ENCODE peak calls at places on chromosomes 7 and 10, in five cellular contexts. One of them, this sample, is unnamed.

GRCh38 chr7:37352974-37353948 is 95.4 kb downstream of the ELMO1 start:
- DNase-seq in activated gamma-delta T cell treated with Interleukin-2 at 50 U/mL for 16 hours: peak; percentile 63
- DNase-seq in stimulated activated CD8-positive, alpha-beta memory T cell treated with anti-CD3 and anti-CD28 coated beads, Interleukin-2, amount 100 ng/mL, for 48 hours: peak; percentile 42
- DNase-seq in substantia nigra: no peak
- DNase-seq in ovary: no peak
- DNase-seq in this sample: no peak

GRCh38 chr10:18079665-18080295 is 60.4 kb upstream of the CACNB2 start:
- DNase-seq in activated gamma-delta T cell treated with Interleukin-2 at 50 U/mL for 16 hours: no peak
- DNase-seq in stimulated activated CD8-positive, alpha-beta memory T cell treated with anti-CD3 and anti-CD28 coated beads, Interleukin-2, amount 100 ng/mL, for 48 hours: no peak
- DNase-seq in substantia nigra: no peak
- DNase-seq in ovary: no peak
- DNase-seq in this sample: no peak

GRCh38 chr10:78404296-78404695 is 370.6 kb downstream of the RPS24 start:
- DNase-seq in activated gamma-delta T cell treated with Interleukin-2 at 50 U/mL for 16 hours: no peak
- DNase-seq in stimulated activated CD8-positive, alpha-beta memory T cell treated with anti-CD3 and anti-CD28 coated beads, Interleukin-2, amount 100 ng/mL, for 48 hours: no peak
- DNase-seq in substantia nigra: no peak
- DNase-seq in ovary: no peak
- DNase-seq in this sample: no peak

GRCh38 chr7:69682518-69682917 is 84.2 kb downstream of the AUTS2 start:
- DNase-seq in activated gamma-delta T cell treated with Interleukin-2 at 50 U/mL for 16 hours: no peak
- DNase-seq in stimulated activated CD8-positive, alpha-beta memory T cell treated with anti-CD3 and anti-CD28 coated beads, Interleukin-2, amount 100 ng/mL, for 48 hours: no peak
- DNase-seq in substantia nigra: no peak
- DNase-seq in ovary: no peak
- DNase-seq in this sample: no peak

GRCh38 chr7:42099076-42099836 is 137.8 kb downstream of the GLI3 start:
- DNase-seq in activated gamma-delta T cell treated with Interleukin-2 at 50 U/mL for 16 hours: no peak
- DNase-seq in stimulated activated CD8-positive, alpha-beta memory T cell treated with anti-CD3 and anti-CD28 coated beads, Interleukin-2, amount 100 ng/mL, for 48 hours: no peak
- DNase-seq in substantia nigra: no peak
- DNase-seq in ovary: no peak
- DNase-seq in this sample: no peak

GRCh38 chr10:23192741-23193434 is 776 bp downstream of the PTF1A start:
- DNase-seq in activated gamma-delta T cell treated with Interleukin-2 at 50 U/mL for 16 hours: no peak
- DNase-seq in stimulated activated CD8-positive, alpha-beta memory T cell treated with anti-CD3 and anti-CD28 coated beads, Interleukin-2, amount 100 ng/mL, for 48 hours: no peak
- DNase-seq in substantia nigra: no peak
- DNase-seq in ovary: no peak
- DNase-seq in this sample: no peak

GRCh38 chr10:29355436-29355991 is 66.6 kb downstream of the LYZL1 start:
- DNase-seq in activated gamma-delta T cell treated with Interleukin-2 at 50 U/mL for 16 hours: no peak
- DNase-seq in stimulated activated CD8-positive, alpha-beta memory T cell treated with anti-CD3 and anti-CD28 coated beads, Interleukin-2, amount 100 ng/mL, for 48 hours: no peak
- DNase-seq in substantia nigra: no peak
- DNase-seq in ovary: no peak
- DNase-seq in this sample: no peak

GRCh38 chr7:106775975-106776607 is 89.0 kb upstream of the PIK3CG start:
- DNase-seq in activated gamma-delta T cell treated with Interleukin-2 at 50 U/mL for 16 hours: no peak
- DNase-seq in stimulated activated CD8-positive, alpha-beta memory T cell treated with anti-CD3 and anti-CD28 coated beads, Interleukin-2, amount 100 ng/mL, for 48 hours: no peak
- DNase-seq in substantia nigra: no peak
- DNase-seq in ovary: no peak
- DNase-seq in this sample: no peak

GRCh38 chr7:699260-700170 is 27.0 kb upstream of the DNAAF5 start:
- DNase-seq in activated gamma-delta T cell treated with Interleukin-2 at 50 U/mL for 16 hours: no peak
- DNase-seq in stimulated activated CD8-positive, alpha-beta memory T cell treated with anti-CD3 and anti-CD28 coated beads, Interleukin-2, amount 100 ng/mL, for 48 hours: no peak
- DNase-seq in substantia nigra: no peak
- DNase-seq in ovary: no peak
- DNase-seq in this sample: no peak

GRCh38 chr7:55250313-55250712 is 114.8 kb upstream of the LANCL2 start:
- DNase-seq in activated gamma-delta T cell treated with Interleukin-2 at 50 U/mL for 16 hours: no peak
- DNase-seq in stimulated activated CD8-positive, alpha-beta memory T cell treated with anti-CD3 and anti-CD28 coated beads, Interleukin-2, amount 100 ng/mL, for 48 hours: no peak
- DNase-seq in substantia nigra: no peak
- DNase-seq in ovary: no peak
- DNase-seq in this sample: no peak

GRCh38 chr7:98281757-98282652 is 519 bp downstream of the BRI3 start:
- DNase-seq in activated gamma-delta T cell treated with Interleukin-2 at 50 U/mL for 16 hours: peak; percentile 38
- DNase-seq in stimulated activated CD8-positive, alpha-beta memory T cell treated with anti-CD3 and anti-CD28 coated beads, Interleukin-2, amount 100 ng/mL, for 48 hours: peak; percentile 18
- DNase-seq in substantia nigra: peak; percentile 34
- DNase-seq in ovary: peak; percentile 53
- DNase-seq in this sample: peak; percentile 40

GRCh38 chr10:62441953-62442352 is 67.8 kb downstream of the ZNF365 start:
- DNase-seq in activated gamma-delta T cell treated with Interleukin-2 at 50 U/mL for 16 hours: no peak
- DNase-seq in stimulated activated CD8-positive, alpha-beta memory T cell treated with anti-CD3 and anti-CD28 coated beads, Interleukin-2, amount 100 ng/mL, for 48 hours: no peak
- DNase-seq in substantia nigra: no peak
- DNase-seq in ovary: no peak
- DNase-seq in this sample: no peak